ENCODE peak calls at places on chromosome 20, in six cellular contexts. U, O, Y, T, W and L are unnamed samples.

GRCh38 chr20:8361008-8361652 is 229.1 kb downstream of the PLCB1 start:
- DNase-seq in U (peak; percentile 4), O (no peak), Y (peak; percentile 49), T (peak; percentile 84), W (no peak), L (peak; percentile 15)

GRCh38 chr20:2387180-2387577 is 6.5 kb downstream of the TGM6 start:
- DNase-seq in U (peak; percentile 15), O (no peak), Y (peak; percentile 80), T (peak; percentile 45), W (no peak), L (peak; percentile 65)

GRCh38 chr20:33663161-33664084 is 1.3 kb downstream of the C20orf144 start:
- DNase-seq in U (peak; percentile 81), O (peak; percentile 93), Y (peak; percentile 89), T (peak; percentile 81), W (peak; percentile 93), L (peak; percentile 68)

GRCh38 chr20:11755071-11755881 is 162.4 kb upstream of the BTBD3 start:
- DNase-seq in U (no peak), O (no peak), Y (no peak), T (peak; percentile 26), W (no peak), L (peak; percentile 81)

GRCh38 chr20:49843139-49843538 is 30.5 kb downstream of the SLC9A8 start:
- DNase-seq in U (no peak), O (no peak), Y (no peak), T (peak; percentile 48), W (no peak), L (no peak)

GRCh38 chr20:20255104-20255503 is 112.8 kb upstream of the INSM1 start:
- DNase-seq in U (peak; percentile 62), O (no peak), Y (no peak), T (no peak), W (no peak), L (no peak)

GRCh38 chr20:47493175-47493953 is 8.3 kb upstream of the NCOA3 start:
- DNase-seq in U (peak; percentile 62), O (peak; percentile 86), Y (peak; percentile 83), T (peak; percentile 84), W (peak; percentile 90), L (peak; percentile 36)

GRCh38 chr20:3876676-3877075 is 12.5 kb upstream of the PANK2 start:
- DNase-seq in U (no peak), O (no peak), Y (no peak), T (no peak), W (no peak), L (peak; percentile 75)

GRCh38 chr20:56715309-56715708 is 86.2 kb downstream of the TFAP2C start:
- DNase-seq in U (no peak), O (no peak), Y (no peak), T (no peak), W (no peak), L (no peak)

GRCh38 chr20:3010985-3011723 is 32.3 kb upstream of the GNRH2 start:
- DNase-seq in U (no peak), O (no peak), Y (peak; percentile 38), T (peak; percentile 51), W (no peak), L (no peak)

GRCh38 chr20:1810926-1811620 is 84.1 kb upstream of the SIRPA start:
- DNase-seq in U (peak; percentile 34), O (no peak), Y (no peak), T (peak; percentile 83), W (no peak), L (peak; percentile 83)

GRCh38 chr20:17658648-17658993 is 23.4 kb downstream of the RRBP1 start:
- DNase-seq in U (no peak), O (peak; percentile 9), Y (no peak), T (no peak), W (no peak), L (no peak)

GRCh38 chr20:57770852-57771746 is 61.3 kb upstream of the PMEPA1 start:
- DNase-seq in U (no peak), O (peak; percentile 54), Y (no peak), T (no peak), W (no peak), L (no peak)

GRCh38 chr20:1702288-1702687 is 44.7 kb upstream of the SIRPG start:
- DNase-seq in U (peak; percentile 84), O (no peak), Y (no peak), T (no peak), W (no peak), L (no peak)

GRCh38 chr20:45105317-45105716 is 4.4 kb upstream of the KCNS1 start:
- DNase-seq in U (no peak), O (no peak), Y (no peak), T (no peak), W (no peak), L (no peak)

GRCh38 chr20:16423311-16424212 is 149.7 kb downstream of the KIF16B start:
- DNase-seq in U (no peak), O (no peak), Y (no peak), T (peak; percentile 69), W (no peak), L (no peak)

GRCh38 chr20:37807901-37808751 is 94.8 kb upstream of the VSTM2L start:
- DNase-seq in U (no peak), O (no peak), Y (no peak), T (peak; percentile 7), W (no peak), L (no peak)

GRCh38 chr20:1301031-1301529 is 27.9 kb downstream of the SDCBP2 start:
- DNase-seq in U (peak; percentile 36), O (no peak), Y (peak; percentile 84), T (peak; percentile 78), W (no peak), L (no peak)

GRCh38 chr20:17530716-17531536 is at the start of gene BFSP1:
- DNase-seq in U (no peak), O (no peak), Y (peak; percentile 68), T (peak; percentile 75), W (peak; percentile 68), L (peak; percentile 70)

GRCh38 chr20:16246870-16247269 is 326.4 kb downstream of the KIF16B start:
- DNase-seq in U (no peak), O (no peak), Y (no peak), T (no peak), W (no peak), L (no peak)

GRCh38 chr20:47272893-47273590 is 83.5 kb downstream of the ZMYND8 start:
- DNase-seq in U (peak; percentile 42), O (no peak), Y (peak; percentile 66), T (peak; percentile 74), W (peak; percentile 98), L (peak; percentile 72)